ENCODE peak calls at places on chromosomes 11 and 22, in five cellular contexts. C is coronary artery, J is endothelial cell, X is DND-41, N is GM20000. Q is an unnamed sample.

GRCh38 chr22:33329398-33329797 is 271.2 kb upstream of the SYN3 start:
- DNase-seq in C (no peak), J (no peak), X (no peak), N (no peak), Q (no peak)

GRCh38 chr11:68211546-68211945 is 1.6 kb downstream of the KMT5B start:
- DNase-seq in C (no peak), J (no peak), X (no peak), N (no peak), Q (no peak)

GRCh38 chr22:29983296-29983917 is 96.9 kb upstream of the HORMAD2 start:
- DNase-seq in C (no peak), J (no peak), X (no peak), N (no peak), Q (no peak)

GRCh38 chr11:105211806-105212531 is 72.4 kb upstream of the CARD18 start:
- DNase-seq in C (no peak), J (no peak), X (no peak), N (no peak), Q (no peak)

GRCh38 chr11:17129003-17129402 is 51.5 kb upstream of the RPS13 start:
- DNase-seq in C (no peak), J (no peak), X (no peak), N (no peak), Q (no peak)

GRCh38 chr11:45576461-45577215 is 88.8 kb downstream of the CHST1 start:
- DNase-seq in C (no peak), J (no peak), X (no peak), N (no peak), Q (no peak)

GRCh38 chr11:72001834-72002591 is 3.3 kb downstream of the IL18BP start:
- DNase-seq in C (no peak), J (no peak), X (no peak), N (no peak), Q (no peak)

GRCh38 chr11:45921561-45922424 is 663 bp upstream of the LARGE2 start:
- DNase-seq in C (peak), J (no peak), X (no peak), N (peak), Q (no peak)

GRCh38 chr11:46505741-46506485 is 87.9 kb downstream of the AMBRA1 start:
- DNase-seq in C (no peak), J (no peak), X (no peak), N (no peak), Q (no peak)

GRCh38 chr22:49965291-49966040 is 4.9 kb downstream of the PIM3 start:
- DNase-seq in C (peak), J (no peak), X (no peak), N (no peak), Q (no peak)

GRCh38 chr11:44088377-44088776 is 7.1 kb upstream of the EXT2 start:
- DNase-seq in C (no peak), J (no peak), X (no peak), N (no peak), Q (no peak)

GRCh38 chr11:12087075-12087775 is 23.2 kb upstream of the MICAL2 start:
- DNase-seq in C (no peak), J (no peak), X (peak), N (no peak), Q (no peak)

DNA sequence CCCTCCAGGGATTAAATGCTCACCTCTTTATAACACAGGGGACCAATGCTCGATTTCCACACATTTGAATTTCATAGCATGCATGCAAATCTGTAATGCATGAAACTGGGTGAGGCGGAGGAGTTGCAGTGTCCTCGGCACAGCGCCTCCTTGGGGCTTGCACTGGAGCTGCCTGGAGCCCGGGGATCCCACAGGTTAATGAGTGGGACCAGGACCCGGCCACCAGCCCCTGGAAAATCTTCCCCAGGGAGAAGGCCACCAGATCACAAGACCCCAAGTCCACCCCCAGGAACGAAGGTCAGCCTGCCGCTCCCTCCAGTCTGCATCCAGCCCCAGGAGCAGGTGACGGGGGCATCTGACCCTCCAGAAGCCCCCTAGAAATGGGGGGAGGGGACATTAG is 119.1 kb downstream of the MN1 start:
- DNase-seq in C (no peak), J (peak), X (no peak), N (no peak), Q (no peak)
- TF ChIP-seq CTCF in C (no peak), J (peak), X (peak), N (no peak), Q (no peak)

DNA sequence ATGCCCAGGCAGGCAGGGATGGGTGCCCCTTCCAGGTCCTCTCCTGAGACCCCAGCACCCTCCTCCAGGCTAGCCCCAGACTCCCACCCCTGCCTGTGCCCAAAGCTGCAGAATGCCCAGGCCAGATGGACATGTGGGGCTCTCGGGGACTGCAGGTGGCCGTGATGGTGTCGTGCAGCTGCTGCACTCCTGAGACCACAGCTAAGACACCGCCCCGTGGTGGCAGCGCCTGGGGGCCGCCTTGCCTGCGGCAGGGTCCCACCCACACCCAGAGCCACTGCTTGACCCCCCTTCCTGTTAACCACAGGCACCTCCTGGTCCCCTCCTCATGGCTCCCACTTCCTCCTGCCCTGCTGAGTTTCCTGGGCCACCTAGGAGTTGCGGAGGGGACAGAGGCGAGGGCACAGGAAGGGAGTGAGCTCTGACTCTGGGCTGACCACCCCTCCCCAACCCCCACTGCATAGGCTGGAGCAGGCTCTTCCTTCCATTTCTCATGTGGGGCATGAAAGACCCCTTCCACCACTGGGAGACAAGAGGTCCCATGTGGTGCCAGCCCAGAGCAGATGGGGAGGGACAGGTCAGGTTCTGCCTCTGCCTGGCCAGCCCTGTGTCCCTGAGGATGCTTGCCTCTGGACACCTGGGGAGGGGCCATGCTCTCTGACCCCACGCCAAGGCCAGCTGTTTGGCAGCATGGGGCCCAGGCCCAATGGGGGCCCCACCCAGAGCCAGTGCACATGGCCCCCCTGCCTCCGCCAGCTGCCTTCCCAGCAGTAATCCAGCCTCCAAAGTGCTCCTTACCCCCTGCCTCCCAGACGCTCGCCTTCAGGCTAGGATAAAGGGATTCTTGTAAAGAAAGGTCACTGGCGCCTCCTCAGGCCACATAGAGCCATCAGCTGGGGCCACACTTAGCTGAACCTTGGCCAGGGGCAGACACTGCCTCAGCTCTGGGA is 29.3 kb downstream of the OSBPL5 start:
- DNase-seq in C (no peak), J (no peak), X (peak), N (no peak), Q (no peak)
- TF ChIP-seq CTCF in C (no peak), J (no peak), X (no peak), N (no peak), Q (no peak)

DNA sequence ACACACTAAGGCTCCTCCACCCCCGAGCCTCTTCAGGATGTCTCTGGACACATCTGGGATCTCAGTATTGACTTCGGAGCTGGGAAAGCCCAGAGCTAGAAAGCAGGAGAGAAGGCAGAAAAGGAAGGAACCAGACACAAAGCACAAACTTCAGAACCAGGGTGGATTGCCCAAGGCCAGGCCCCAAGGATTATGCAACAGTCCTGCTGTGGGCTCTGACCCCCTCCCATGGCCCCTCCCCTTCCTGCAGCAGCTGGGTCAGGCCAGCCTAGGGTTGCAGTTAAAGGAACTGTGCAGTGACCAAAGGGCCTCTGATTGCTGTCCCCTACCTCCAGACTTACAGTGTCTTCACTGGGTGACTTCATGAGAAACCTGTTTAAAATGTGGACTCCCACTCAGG is 5.3 kb downstream of the KCNE3 start:
- DNase-seq in C (peak), J (no peak), X (no peak), N (no peak), Q (no peak)
- TF ChIP-seq CTCF in C (no peak), J (no peak), X (no peak), N (no peak), Q (no peak)

DNA sequence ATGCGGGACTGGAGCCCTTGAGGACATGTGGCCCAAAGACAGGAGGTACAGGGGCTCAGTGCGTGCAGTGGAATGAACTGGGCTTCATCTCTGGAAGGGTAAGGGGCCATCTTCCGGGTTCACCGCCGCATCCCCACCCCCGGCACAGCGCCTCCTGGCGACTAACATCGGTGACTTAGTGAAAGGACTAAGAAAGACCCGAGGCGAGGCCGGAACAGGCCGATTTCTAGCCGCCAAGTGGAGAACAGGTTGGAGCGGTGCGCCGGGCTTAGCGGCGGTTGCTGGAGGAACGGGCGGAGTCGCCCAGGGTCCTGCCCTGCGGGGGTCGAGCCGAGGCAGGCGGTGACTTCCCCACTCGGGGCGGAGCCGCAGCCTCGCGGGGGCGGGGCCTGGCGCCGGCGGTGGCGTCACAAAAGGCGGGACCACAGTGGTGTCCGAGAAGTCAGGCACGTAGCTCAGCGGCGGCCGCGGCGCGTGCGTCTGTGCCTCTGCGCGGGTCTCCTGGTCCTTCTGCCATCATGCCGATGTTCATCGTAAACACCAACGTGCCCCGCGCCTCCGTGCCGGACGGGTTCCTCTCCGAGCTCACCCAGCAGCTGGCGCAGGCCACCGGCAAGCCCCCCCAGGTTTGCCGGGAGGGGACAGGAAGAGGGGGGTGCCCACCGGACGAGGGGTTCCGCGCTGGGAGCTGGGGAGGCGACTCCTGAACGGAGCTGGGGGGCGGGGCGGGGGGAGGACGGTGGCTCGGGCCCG is at the start of gene MIF:
- DNase-seq in C (peak), J (peak), X (peak), N (peak), Q (peak)
- TF ChIP-seq CTCF in C (peak), J (peak), X (peak), N (peak), Q (peak)

GRCh38 chr11:77508031-77508430 is 34.1 kb upstream of the PAK1 start:
- DNase-seq in C (no peak), J (no peak), X (no peak), N (no peak), Q (no peak)
- TF ChIP-seq CTCF in C (no peak), J (no peak), X (no peak), N (no peak), Q (no peak)

DNA sequence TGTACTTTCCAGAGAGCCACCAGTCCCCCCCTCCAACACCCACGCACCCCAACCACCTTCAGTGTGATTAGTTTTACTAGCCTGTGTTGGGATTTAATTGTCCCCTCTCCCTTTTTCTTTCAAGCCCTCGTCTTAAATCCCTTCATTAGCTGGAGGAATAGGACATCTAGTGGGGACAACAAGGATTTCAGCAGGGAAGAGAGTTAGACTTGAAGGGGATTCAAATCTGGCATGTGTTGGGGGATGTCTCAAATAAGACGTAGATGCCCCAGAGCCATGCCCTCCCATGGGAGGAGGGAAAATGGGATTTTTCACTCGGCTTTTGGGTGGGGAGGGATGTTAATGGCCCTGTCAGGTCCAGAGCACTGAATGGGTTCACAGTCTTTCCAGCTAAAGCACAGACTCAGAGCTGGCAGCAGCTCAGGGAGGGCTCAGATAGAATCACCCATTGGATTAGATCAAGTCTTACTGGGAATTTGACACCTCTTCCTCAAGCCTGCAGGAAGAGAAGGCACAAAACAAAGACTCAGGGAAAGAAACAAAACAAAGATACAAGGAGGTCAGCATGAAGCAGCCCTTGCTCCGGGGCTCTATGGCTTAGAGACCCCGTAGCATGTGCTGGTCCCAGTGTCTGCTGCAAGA is 10.7 kb downstream of the INS start:
- DNase-seq in C (no peak), J (peak), X (no peak), N (no peak), Q (no peak)
- TF ChIP-seq CTCF in C (no peak), J (peak), X (peak), N (no peak), Q (no peak)